ENCODE peak calls at places on chromosomes 1 and 21, in six cellular contexts. L, K, X, Y, R and T are unnamed samples.

GRCh38 chr1:200733907-200734306 is 4.8 kb upstream of the CAMSAP2 start:
- DNase-seq in L (no peak), K (no peak), X (no peak), Y (no peak), R (no peak), T (no peak)

GRCh38 chr1:10704383-10704882 is 92.0 kb downstream of the CASZ1 start:
- DNase-seq in L (no peak), K (peak), X (no peak), Y (no peak), R (no peak), T (no peak)

GRCh38 chr1:109901508-109902145 is 9.0 kb upstream of the CSF1 start:
- DNase-seq in L (peak), K (no peak), X (no peak), Y (peak), R (no peak), T (no peak)

GRCh38 chr1:15493869-15494390 is 18.0 kb downstream of the CELA2B start:
- DNase-seq in L (no peak), K (no peak), X (no peak), Y (no peak), R (no peak), T (no peak)

GRCh38 chr1:161382214-161383019 is 14.7 kb upstream of the CFAP126 start:
- DNase-seq in L (no peak), K (no peak), X (peak), Y (no peak), R (no peak), T (no peak)

GRCh38 chr1:21268281-21269239 is 21.7 kb downstream of the ECE1 start:
- DNase-seq in L (peak), K (no peak), X (no peak), Y (no peak), R (no peak), T (no peak)

GRCh38 chr1:230401763-230402294 is 24.3 kb downstream of the PGBD5 start:
- DNase-seq in L (no peak), K (no peak), X (peak), Y (no peak), R (no peak), T (no peak)

GRCh38 chr1:185292237-185292636 is 24.8 kb downstream of the IVNS1ABP start:
- DNase-seq in L (no peak), K (no peak), X (no peak), Y (no peak), R (no peak), T (no peak)

GRCh38 chr1:36151845-36152203 is 2.5 kb upstream of the TRAPPC3 start:
- DNase-seq in L (no peak), K (no peak), X (no peak), Y (peak), R (no peak), T (no peak)

GRCh38 chr1:54558434-54559030 is 10.5 kb downstream of the ACOT11 start:
- DNase-seq in L (no peak), K (no peak), X (no peak), Y (no peak), R (no peak), T (no peak)

GRCh38 chr1:42736152-42736551 is 3.9 kb downstream of the CLDN19 start:
- DNase-seq in L (no peak), K (no peak), X (peak), Y (no peak), R (no peak), T (no peak)

GRCh38 chr1:241022366-241022765 is 334.6 kb downstream of the RGS7 start:
- DNase-seq in L (no peak), K (no peak), X (peak), Y (no peak), R (no peak), T (no peak)

GRCh38 chr1:151037032-151037431 is 646 bp downstream of the BNIPL start:
- DNase-seq in L (no peak), K (no peak), X (no peak), Y (no peak), R (no peak), T (no peak)

GRCh38 chr1:98323906-98324358 is 337.6 kb upstream of the SNX7 start:
- DNase-seq in L (no peak), K (no peak), X (peak), Y (peak), R (no peak), T (no peak)

GRCh38 chr1:46197551-46198025 is 646 bp downstream of the POMGNT1 start:
- DNase-seq in L (no peak), K (no peak), X (no peak), Y (no peak), R (no peak), T (no peak)

GRCh38 chr1:200364831-200365230 is 45.0 kb downstream of the ZNF281 start:
- DNase-seq in L (no peak), K (no peak), X (peak), Y (no peak), R (no peak), T (no peak)

GRCh38 chr1:23422313-23422877 is 2.2 kb downstream of the TCEA3 start:
- DNase-seq in L (peak), K (peak), X (peak), Y (peak), R (no peak), T (no peak)

GRCh38 chr1:174114788-174115448 is 44.4 kb upstream of the RABGAP1L start:
- DNase-seq in L (no peak), K (peak), X (peak), Y (no peak), R (no peak), T (no peak)

GRCh38 chr1:3305156-3305555 is 149.3 kb upstream of the ARHGEF16 start:
- DNase-seq in L (no peak), K (no peak), X (no peak), Y (no peak), R (no peak), T (no peak)

GRCh38 chr1:200081151-200081981 is 53.9 kb downstream of the NR5A2 start:
- DNase-seq in L (no peak), K (no peak), X (no peak), Y (no peak), R (no peak), T (no peak)

GRCh38 chr1:41618066-41618825 is 133.8 kb upstream of the EDN2 start:
- DNase-seq in L (peak), K (no peak), X (peak), Y (peak), R (no peak), T (no peak)

DNA sequence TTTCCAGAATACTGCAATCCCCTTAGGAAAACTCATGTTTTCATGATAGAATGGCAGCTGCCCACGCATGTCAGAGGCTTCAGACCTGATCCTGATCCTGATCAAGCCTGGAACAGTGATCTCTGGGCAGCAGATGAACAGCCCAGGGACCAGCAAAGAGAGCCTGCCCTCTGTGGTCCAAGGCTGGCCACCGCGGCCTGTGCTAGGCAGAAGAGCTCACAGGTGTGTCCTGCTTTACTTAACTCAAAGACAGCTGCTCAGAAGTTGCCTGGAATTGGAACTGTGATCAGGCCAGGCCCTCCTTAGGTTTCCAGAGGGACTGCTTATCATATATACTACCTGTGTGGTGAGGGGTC is 21.2 kb upstream of the BCAR3 start:
- DNase-seq in L (no peak), K (no peak), X (no peak), Y (no peak), R (no peak), T (no peak)
- TF ChIP-seq CTCF in L (no peak), K (no peak), X (no peak), Y (no peak), R (no peak), T (no peak)

GRCh38 chr1:223708001-223708359 is 4.4 kb upstream of the CAPN2 start:
- DNase-seq in L (no peak), K (no peak), X (no peak), Y (no peak), R (no peak), T (no peak)
- TF ChIP-seq CTCF in L (no peak), K (no peak), X (peak), Y (no peak), R (peak), T (no peak)

GRCh38 chr21:22125581-22125980 is 1127.4 kb downstream of the NCAM2 start:
- DNase-seq in L (no peak), K (no peak), X (no peak), Y (no peak), R (no peak), T (no peak)

GRCh38 chr21:22115746-22116145 is 1117.5 kb downstream of the NCAM2 start:
- DNase-seq in L (no peak), K (no peak), X (no peak), Y (no peak), R (no peak), T (no peak)

GRCh38 chr21:22120616-22121266 is 1122.5 kb downstream of the NCAM2 start:
- DNase-seq in L (no peak), K (peak), X (peak), Y (no peak), R (no peak), T (no peak)
- TF ChIP-seq CTCF in L (no peak), K (peak), X (peak), Y (no peak), R (no peak), T (no peak)

DNA sequence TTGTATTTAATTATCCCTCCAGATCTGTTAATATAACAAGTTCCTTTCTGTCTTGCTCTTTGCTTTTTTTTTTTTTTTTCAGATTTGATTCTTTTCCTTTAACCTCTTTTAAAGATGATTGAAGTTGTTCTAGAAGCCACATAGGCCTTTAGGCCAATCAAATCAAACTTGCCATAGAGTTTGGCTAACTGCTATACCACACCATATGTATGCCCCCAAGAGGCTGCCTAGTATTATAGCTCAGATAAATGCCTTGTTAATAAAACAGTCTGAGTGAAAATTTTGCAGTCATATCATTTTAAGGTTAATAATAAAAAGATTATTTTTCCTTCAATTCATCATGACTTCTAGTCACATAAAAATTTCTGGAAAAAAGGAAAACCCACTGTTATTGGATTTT is 696.0 kb upstream of the CHRM3 start:
- DNase-seq in L (no peak), K (no peak), X (peak), Y (no peak), R (no peak), T (no peak)
- TF ChIP-seq CTCF in L (no peak), K (no peak), X (peak), Y (no peak), R (peak), T (no peak)

GRCh38 chr1:26826261-26827201 is at the start of gene ZDHHC18:
- DNase-seq in L (peak), K (peak), X (peak), Y (peak), R (no peak), T (peak)
- TF ChIP-seq CTCF in L (peak), K (no peak), X (no peak), Y (peak), R (peak), T (no peak)

GRCh38 chr1:175933801-175934200 is 190.4 kb upstream of the TNR start:
- DNase-seq in L (no peak), K (no peak), X (peak), Y (peak), R (no peak), T (no peak)
- TF ChIP-seq CTCF in L (no peak), K (no peak), X (no peak), Y (no peak), R (no peak), T (no peak)

DNA sequence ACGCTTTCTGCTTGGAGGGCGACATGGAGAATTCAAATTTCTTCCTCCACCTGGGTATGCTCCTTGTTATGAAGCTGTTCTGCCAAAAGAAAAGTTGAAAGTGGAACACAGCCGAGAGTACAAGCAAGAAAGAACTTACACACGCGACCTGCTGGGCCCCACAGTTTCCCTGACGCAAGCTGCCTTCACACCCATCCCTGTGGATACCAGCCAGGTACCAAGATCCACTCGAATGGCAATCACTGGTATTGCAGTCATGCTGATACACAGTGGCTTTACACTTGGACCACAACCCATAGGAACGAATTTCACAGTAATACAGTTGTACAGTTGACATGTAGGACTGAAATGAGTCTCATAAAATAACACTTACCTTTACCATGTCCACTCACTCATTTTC is 387.4 kb downstream of the ZP4 start:
- DNase-seq in L (no peak), K (no peak), X (no peak), Y (no peak), R (no peak), T (no peak)
- TF ChIP-seq CTCF in L (no peak), K (no peak), X (no peak), Y (no peak), R (no peak), T (no peak)

GRCh38 chr1:223712184-223712855 is at the start of gene CAPN2:
- DNase-seq in L (peak), K (peak), X (peak), Y (peak), R (no peak), T (no peak)
- TF ChIP-seq CTCF in L (peak), K (peak), X (no peak), Y (peak), R (peak), T (no peak)